ENCODE peak calls at places on chromosomes 12 and 14, in four cellular contexts. U, O, S and J are unnamed samples.
A peak's percentile ranks its signal among the peaks of the same experiment; 100 is the strongest.

GRCh38 chr14:45587142-45587541 is 334.1 kb upstream of the MIS18BP1 start:
- DNase-seq in U (no peak), O (no peak), S (no peak), J (no peak)

GRCh38 chr12:1281683-1282366 is 290.8 kb downstream of the ERC1 start:
- DNase-seq in U (no peak), O (no peak), S (no peak), J (no peak)

GRCh38 chr12:95802482-95803264 is 12.1 kb upstream of the NTN4 start:
- DNase-seq in U (peak; percentile 53), O (no peak), S (no peak), J (peak; percentile 64)

GRCh38 chr12:53939141-53940108 is 794 bp downstream of the HOXC13 start:
- DNase-seq in U (no peak), O (peak; percentile 37), S (peak; percentile 85), J (no peak)

GRCh38 chr14:104284107-104284592 is 145.8 kb downstream of the KIF26A start:
- DNase-seq in U (peak; percentile 30), O (no peak), S (peak; percentile 40), J (peak; percentile 39)

GRCh38 chr14:101358320-101358569 is 203.1 kb upstream of the DIO3 start:
- DNase-seq in U (no peak), O (no peak), S (no peak), J (no peak)

GRCh38 chr12:27337376-27337775 is 4.7 kb downstream of the BMAL2 start:
- DNase-seq in U (no peak), O (no peak), S (no peak), J (no peak)

GRCh38 chr14:46574236-46574970 is 77.2 kb downstream of the RPL10L start:
- DNase-seq in U (no peak), O (no peak), S (no peak), J (no peak)

GRCh38 chr14:26199599-26200370 is 398.0 kb downstream of the NOVA1 start:
- DNase-seq in U (no peak), O (no peak), S (no peak), J (no peak)

GRCh38 chr12:64681200-64682052 is 71.1 kb downstream of the RASSF3 start:
- DNase-seq in U (no peak), O (no peak), S (no peak), J (no peak)

GRCh38 chr12:113195598-113195997 is 10.1 kb downstream of the RITA1 start:
- DNase-seq in U (no peak), O (no peak), S (no peak), J (no peak)

GRCh38 chr12:5078423-5078822 is 34.7 kb downstream of the KCNA5 start:
- DNase-seq in U (no peak), O (peak; percentile 93), S (no peak), J (no peak)

GRCh38 chr14:49173765-49174373 is 412.3 kb downstream of the RPS29 start:
- DNase-seq in U (peak; percentile 75), O (no peak), S (peak; percentile 92), J (peak; percentile 59)

GRCh38 chr12:8065991-8066594 is at the start of gene C3AR1:
- DNase-seq in U (peak; percentile 41), O (no peak), S (no peak), J (no peak)

GRCh38 chr12:120225852-120226640 is 25.1 kb upstream of the RPLP0 start:
- DNase-seq in U (peak; percentile 88), O (peak; percentile 48), S (no peak), J (peak; percentile 88)

GRCh38 chr12:120997448-120997847 is 18.8 kb downstream of the C12orf43 start:
- DNase-seq in U (no peak), O (no peak), S (no peak), J (no peak)

GRCh38 chr12:91023326-91024004 is 18.7 kb upstream of the EPYC start:
- DNase-seq in U (no peak), O (no peak), S (no peak), J (no peak)

GRCh38 chr12:54439521-54440255 is 20.6 kb upstream of the ITGA5 start:
- DNase-seq in U (no peak), O (no peak), S (peak; percentile 65), J (no peak)

GRCh38 chr14:89681086-89682018 is 264.3 kb upstream of the FOXN3 start:
- DNase-seq in U (no peak), O (peak; percentile 46), S (no peak), J (no peak)

GRCh38 chr14:67187826-67188225 is 1.4 kb upstream of the GARIN2 start:
- DNase-seq in U (no peak), O (no peak), S (no peak), J (no peak)

GRCh38 chr12:30573145-30573544 is 122.5 kb downstream of the IPO8 start:
- DNase-seq in U (no peak), O (no peak), S (no peak), J (no peak)

GRCh38 chr12:79546461-79547043 is 144.2 kb downstream of the PAWR start:
- DNase-seq in U (no peak), O (no peak), S (peak; percentile 57), J (no peak)

GRCh38 chr12:25615119-25615518 is 62.0 kb upstream of the LMNTD1 start:
- DNase-seq in U (no peak), O (peak; percentile 63), S (no peak), J (no peak)

GRCh38 chr12:64656429-64656828 is 46.1 kb downstream of the RASSF3 start:
- DNase-seq in U (no peak), O (no peak), S (no peak), J (peak; percentile 49)

GRCh38 chr12:90449611-90450010 is 505.4 kb downstream of the CCER1 start:
- DNase-seq in U (no peak), O (no peak), S (no peak), J (no peak)

GRCh38 chr14:37037636-37038387 is 134.6 kb downstream of the SLC25A21 start:
- DNase-seq in U (no peak), O (no peak), S (no peak), J (no peak)

GRCh38 chr14:105281354-105282097 is 19.3 kb downstream of the BRF1 start:
- DNase-seq in U (peak; percentile 54), O (no peak), S (peak; percentile 65), J (no peak)

GRCh38 chr14:75454963-75455546 is 27.2 kb downstream of the JDP2 start:
- DNase-seq in U (no peak), O (peak; percentile 73), S (peak; percentile 45), J (no peak)

GRCh38 chr14:85934886-85935254 is 404.9 kb downstream of the FLRT2 start:
- DNase-seq in U (no peak), O (no peak), S (no peak), J (no peak)

GRCh38 chr14:95496690-95497241 is 19.7 kb downstream of the SYNE3 start:
- DNase-seq in U (no peak), O (no peak), S (no peak), J (peak; percentile 43)

GRCh38 chr12:32893458-32893857 is 3.1 kb downstream of the PKP2 start:
- DNase-seq in U (no peak), O (no peak), S (no peak), J (no peak)

GRCh38 chr14:97380539-97380941 is 583.4 kb downstream of the VRK1 start:
- DNase-seq in U (no peak), O (no peak), S (peak; percentile 65), J (no peak)

GRCh38 chr14:77052281-77053044 is 24.0 kb upstream of the IRF2BPL start:
- DNase-seq in U (no peak), O (peak; percentile 51), S (no peak), J (no peak)

GRCh38 chr14:91996951-91997371 is 42.9 kb downstream of the TRIP11 start:
- DNase-seq in U (peak; percentile 14), O (no peak), S (no peak), J (no peak)

GRCh38 chr14:97624985-97625384 is 827.8 kb downstream of the VRK1 start:
- DNase-seq in U (no peak), O (no peak), S (no peak), J (no peak)

GRCh38 chr14:77738559-77739250 is 22.3 kb downstream of the SNW1 start:
- DNase-seq in U (peak; percentile 16), O (no peak), S (no peak), J (no peak)

GRCh38 chr14:91399868-91400640 is 17.6 kb downstream of the CCDC88C start:
- DNase-seq in U (peak; percentile 75), O (no peak), S (peak; percentile 64), J (peak; percentile 65)

GRCh38 chr14:102859911-102860310 is 62.6 kb upstream of the AMN start:
- DNase-seq in U (no peak), O (no peak), S (no peak), J (no peak)
- H3K9me3 ChIP-seq in U (peaks cover 2% of the 10 kb centered on the region), O (peaks cover 1% of the 10 kb centered on the region), S (peaks cover 30% of the 10 kb centered on the region), J (no peaks in the 10 kb centered on the region)

DNA sequence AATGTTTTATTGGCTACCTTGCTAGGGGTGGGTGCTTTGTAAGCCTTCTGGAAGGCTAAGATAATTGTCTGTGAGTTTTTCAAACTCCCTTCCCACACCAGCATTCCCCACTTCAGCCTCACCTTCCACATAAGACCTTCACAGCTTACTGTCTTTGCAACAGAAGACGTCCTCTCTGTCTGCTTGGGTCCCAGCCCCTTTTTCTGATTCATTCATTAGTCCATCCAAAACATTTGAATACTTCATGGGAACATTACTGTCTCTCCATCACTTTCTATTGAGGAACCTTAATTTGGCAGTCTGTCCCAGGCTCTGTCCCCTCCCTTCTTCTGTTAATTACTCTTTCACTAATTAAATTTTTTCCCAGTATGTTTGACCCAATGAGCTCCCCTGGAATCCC is 965 bp upstream of the MARCHF9 start:
- DNase-seq in U (no peak), O (no peak), S (no peak), J (no peak)
- H3K4me1 ChIP-seq in U (peaks cover 42% of the 10 kb centered on the region), O (peaks cover 4% of the 10 kb centered on the region), S (peaks cover 5% of the 10 kb centered on the region), J (no peaks in the 10 kb centered on the region)

GRCh38 chr12:132211326-132211725 is 67.1 kb downstream of the NOC4L start:
- DNase-seq in U (no peak), O (no peak), S (no peak), J (no peak)
- H3K9me3 ChIP-seq in U (no peaks in the 10 kb centered on the region), O (peaks cover 9% of the 10 kb centered on the region), S (peaks cover 3% of the 10 kb centered on the region), J (no peaks in the 10 kb centered on the region)

GRCh38 chr12:109461846-109462766 is 15.0 kb downstream of the KCTD10 start:
- DNase-seq in U (peak; percentile 84), O (peak; percentile 94), S (peak; percentile 64), J (peak; percentile 81)

GRCh38 chr12:109462868-109463692 is 14.0 kb downstream of the KCTD10 start:
- DNase-seq in U (peak; percentile 65), O (peak; percentile 93), S (peak; percentile 81), J (peak; percentile 64)

GRCh38 chr12:109464642-109465351 is 12.3 kb downstream of the KCTD10 start:
- DNase-seq in U (no peak), O (no peak), S (no peak), J (no peak)

GRCh38 chr12:109461049-109461845 is 15.9 kb downstream of the KCTD10 start:
- DNase-seq in U (peak; percentile 65), O (peak; percentile 81), S (no peak), J (peak; percentile 65)

GRCh38 chr12:109463776-109464175 is 13.3 kb downstream of the KCTD10 start:
- DNase-seq in U (no peak), O (no peak), S (no peak), J (no peak)
- H3K4me1 ChIP-seq in U (peaks cover 81% of the 10 kb centered on the region), O (peaks cover 23% of the 10 kb centered on the region), S (peaks cover 28% of the 10 kb centered on the region), J (peaks cover 28% of the 10 kb centered on the region)

DNA sequence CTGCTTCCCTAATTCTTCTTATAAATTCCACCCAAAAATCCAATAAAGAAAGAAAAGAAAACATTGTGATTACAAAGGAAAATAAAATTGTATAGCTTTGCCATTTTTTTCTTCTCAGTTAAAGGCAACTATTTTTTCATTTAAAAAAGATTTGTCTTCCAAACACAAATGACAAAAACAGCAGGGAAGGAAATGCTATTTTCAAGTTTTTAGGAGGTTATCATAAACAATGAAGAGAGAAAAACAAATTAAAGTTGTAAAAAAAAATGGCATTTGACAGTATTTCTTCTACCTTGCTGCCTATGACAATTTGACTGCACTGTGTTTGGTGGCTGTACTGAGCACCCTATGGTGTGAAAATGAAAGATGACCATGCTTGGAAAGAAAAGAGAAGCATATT is 109.9 kb downstream of the PRKD1 start:
- DNase-seq in U (no peak), O (no peak), S (no peak), J (no peak)
- H3K9me3 ChIP-seq in U (no peaks in the 10 kb centered on the region), O (no peaks in the 10 kb centered on the region), S (no peaks in the 10 kb centered on the region), J (no peaks in the 10 kb centered on the region)